ENCODE peak calls at places on chromosomes 5 and 9, in six cellular contexts. T is brain microvascular endothelial cell, I is epithelial cell of esophagus, G is ovary, A is DND-41, V is psoas muscle. X is an unnamed sample.

GRCh38 chr5:136157514-136157913 is 24.9 kb downstream of the SMAD5 start:
- DNase-seq in I (no peak), A (no peak), T (no peak), V (no peak), G (no peak), X (no peak)

GRCh38 chr9:35481347-35481975 is 8.4 kb upstream of the RUSC2 start:
- DNase-seq in G (no peak), I (peak), V (peak), T (peak), A (peak), X (peak)

GRCh38 chr5:169417676-169418075 is 116.7 kb upstream of the SLIT3 start:
- DNase-seq in I (no peak), G (no peak), T (no peak), A (no peak), V (no peak), X (no peak)

GRCh38 chr9:135174981-135175380 is 87.5 kb downstream of the OLFM1 start:
- DNase-seq in T (no peak), A (no peak), V (no peak), G (no peak), I (no peak), X (no peak)

GRCh38 chr5:172049226-172049796 is 42.9 kb upstream of the FBXW11 start:
- DNase-seq in A (no peak), T (no peak), G (no peak), V (no peak), I (no peak), X (no peak)

GRCh38 chr9:98796364-98797101 is at the start of gene ANKS6:
- DNase-seq in G (peak), I (peak), A (peak), V (peak), T (peak), X (peak)

GRCh38 chr5:15808577-15808976 is 308.6 kb downstream of the FBXL7 start:
- DNase-seq in V (no peak), A (no peak), T (no peak), G (no peak), I (no peak), X (no peak)

GRCh38 chr9:14103115-14103514 is 210.8 kb downstream of the NFIB start:
- DNase-seq in A (no peak), I (no peak), V (no peak), G (no peak), T (no peak), X (no peak)

GRCh38 chr9:83270116-83270515 is 207.2 kb upstream of the RASEF start:
- DNase-seq in T (no peak), G (no peak), V (no peak), A (no peak), I (no peak), X (no peak)

GRCh38 chr5:78747703-78748359 is 99.3 kb upstream of the LHFPL2 start:
- DNase-seq in G (no peak), T (peak), A (no peak), V (no peak), I (no peak), X (no peak)

GRCh38 chr5:54658014-54658413 is 140.5 kb downstream of the SNX18 start:
- DNase-seq in G (no peak), T (peak), A (no peak), I (peak), V (no peak), X (no peak)

GRCh38 chr5:168852329-168852728 is 273.2 kb upstream of the PANK3 start:
- DNase-seq in G (no peak), A (peak), T (no peak), I (no peak), V (no peak), X (no peak)

GRCh38 chr9:135485385-135485784 is 5.8 kb downstream of the PPP1R26 start:
- DNase-seq in A (no peak), I (no peak), G (no peak), T (no peak), V (no peak), X (no peak)

GRCh38 chr5:132065951-132066701 is 5.7 kb downstream of the IL3 start:
- DNase-seq in G (no peak), T (no peak), I (no peak), A (no peak), V (no peak), X (no peak)

DNA sequence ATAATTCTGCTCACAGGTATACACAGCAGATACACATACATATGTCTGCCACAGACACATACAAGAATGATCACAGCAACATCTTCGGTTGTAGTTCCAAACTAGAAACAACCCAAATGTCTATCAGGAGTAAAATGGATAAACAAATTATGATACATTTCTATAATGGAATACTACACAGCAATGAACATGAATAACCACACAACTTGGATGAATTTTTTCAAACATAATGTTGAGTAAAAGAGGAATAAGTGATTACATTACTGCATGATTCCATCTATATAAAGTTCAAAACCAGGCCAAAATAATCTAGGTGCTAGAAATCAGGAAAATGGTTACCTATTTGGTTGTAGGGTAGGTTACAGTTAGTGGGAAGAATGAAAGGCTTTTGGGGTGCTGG is 4.6 kb upstream of the EGFLAM start:
- DNase-seq in I (no peak), G (no peak), V (no peak), T (no peak), A (no peak), X (no peak)
- H3K4me3 ChIP-seq in I (no peak), G (no peak), V (no peak), T (no peak), A (no peak), X (no peak)

DNA sequence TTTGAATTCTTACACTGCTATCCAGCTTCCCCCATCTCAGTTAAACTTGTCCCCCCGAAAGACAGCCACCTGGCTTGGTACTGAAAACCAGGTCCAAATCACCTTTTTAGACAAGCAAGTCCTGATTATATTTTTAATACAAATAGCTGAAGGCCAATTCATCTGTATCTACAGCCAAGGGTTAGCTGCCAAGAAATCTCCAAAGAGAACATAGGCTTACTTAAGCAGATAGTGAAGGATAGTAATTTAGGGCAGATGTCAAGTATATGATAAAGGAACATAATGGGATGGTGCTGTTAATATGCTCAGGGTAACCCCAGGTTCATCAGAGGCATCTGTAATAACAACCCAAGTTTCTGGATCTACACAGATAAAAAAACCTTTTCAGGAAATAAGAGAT is 133.0 kb downstream of the EBF1 start:
- DNase-seq in I (no peak), G (no peak), T (no peak), V (no peak), A (no peak), X (no peak)
- TF ChIP-seq CTCF in I (no peak), G (no peak), T (no peak), V (no peak), A (no peak), X (no peak)

DNA sequence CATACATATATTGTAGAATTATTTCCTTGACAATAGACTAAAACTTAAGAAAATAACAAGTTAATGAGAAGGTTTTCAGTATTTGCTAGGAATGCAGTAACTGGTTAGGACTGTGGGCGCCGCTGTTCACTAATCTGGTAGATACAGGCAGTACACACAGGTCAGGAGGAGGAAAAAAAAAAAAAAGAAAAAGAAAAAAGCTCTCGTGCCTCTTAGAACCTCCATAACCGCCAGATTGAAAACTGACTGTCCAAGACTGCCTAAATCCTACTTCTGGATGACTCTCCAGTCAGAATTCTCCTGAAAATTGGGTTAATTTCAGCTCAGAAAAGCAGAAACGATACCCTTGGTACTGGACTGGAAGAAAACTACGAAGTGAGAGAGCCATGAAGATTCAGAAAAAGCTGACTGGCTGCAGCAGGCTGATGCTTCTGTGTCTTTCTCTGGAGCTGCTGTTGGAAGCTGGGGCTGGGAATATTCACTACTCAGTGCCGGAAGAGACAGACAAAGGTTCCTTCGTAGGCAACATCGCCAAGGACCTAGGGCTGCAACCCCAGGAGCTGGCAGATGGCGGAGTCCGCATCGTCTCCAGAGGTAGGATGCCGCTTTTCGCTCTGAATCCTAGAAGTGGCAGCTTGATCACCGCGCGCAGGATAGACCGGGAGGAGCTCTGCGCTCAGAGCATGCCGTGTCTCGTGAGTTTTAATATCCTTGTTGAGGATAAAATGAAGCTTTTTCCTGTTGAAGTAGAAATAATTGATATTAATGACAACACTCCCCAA is at the start of gene PCDHGA1:
- DNase-seq in V (no peak), G (no peak), T (peak), I (peak), A (no peak), X (peak)
- H3K4me3 ChIP-seq in V (peak), G (no peak), T (peak), I (no peak), A (no peak), X (peak)

DNA sequence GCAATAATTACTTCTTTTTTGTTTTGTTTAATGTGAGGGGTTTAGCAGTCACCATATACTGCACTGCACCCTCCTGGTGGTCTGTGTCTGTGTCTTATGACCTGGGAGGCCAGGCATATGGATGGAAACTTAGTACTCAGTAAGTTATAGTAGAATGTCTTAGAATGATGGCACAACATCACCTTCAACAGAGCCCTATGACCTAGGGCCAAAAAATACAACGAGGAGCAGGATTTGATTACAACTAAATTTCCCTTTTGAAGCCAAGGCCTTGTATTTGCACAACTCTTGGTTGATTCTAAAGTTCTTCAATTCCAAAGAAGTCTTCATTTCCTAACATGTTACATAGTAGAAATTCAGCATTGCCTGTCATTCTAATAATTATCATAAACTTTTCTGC is 422.1 kb upstream of the PIK3R1 start:
- DNase-seq in I (no peak), G (no peak), V (no peak), T (no peak), A (no peak), X (no peak)
- TF ChIP-seq CTCF in I (no peak), G (no peak), V (no peak), T (no peak), A (peak), X (no peak)

GRCh38 chr9:19924090-19924489 is 135.3 kb upstream of the SLC24A2 start:
- DNase-seq in I (peak), T (no peak), V (no peak), G (no peak), A (no peak), X (no peak)

GRCh38 chr9:19931066-19931465 is 142.2 kb upstream of the SLC24A2 start:
- DNase-seq in A (no peak), T (no peak), I (no peak), V (no peak), G (no peak), X (no peak)

GRCh38 chr9:19922476-19923118 is 133.8 kb upstream of the SLC24A2 start:
- DNase-seq in G (peak), A (peak), T (peak), V (no peak), I (peak), X (no peak)

GRCh38 chr9:19926774-19927173 is 137.9 kb upstream of the SLC24A2 start:
- DNase-seq in I (no peak), G (no peak), A (no peak), T (no peak), V (no peak), X (no peak)

GRCh38 chr9:19925674-19926503 is 137.1 kb upstream of the SLC24A2 start:
- DNase-seq in V (peak), I (peak), A (peak), G (peak), T (peak), X (peak)
- H3K4me3 ChIP-seq in V (peak), I (peak), A (no peak), G (peak), T (peak), X (no peak)

DNA sequence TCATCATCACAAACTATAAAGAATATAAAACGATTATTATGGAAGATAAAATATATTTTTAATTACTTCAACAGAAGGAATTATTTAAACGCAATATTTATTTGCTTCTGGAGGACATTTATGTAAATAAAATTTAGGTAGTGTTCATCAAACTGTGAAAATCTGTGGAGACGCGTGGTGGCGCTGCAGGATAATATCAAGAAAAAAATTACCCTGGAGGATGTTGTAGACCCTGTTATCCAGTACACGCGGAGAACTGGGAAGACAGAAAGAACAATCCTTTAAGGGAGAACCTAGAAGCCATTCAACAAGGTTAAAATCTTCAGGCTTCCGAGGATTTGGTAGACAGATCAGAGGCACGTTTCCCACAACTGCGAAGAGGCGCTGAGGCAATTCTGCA is at the start of gene PCDHB12:
- DNase-seq in V (no peak), A (no peak), I (no peak), T (no peak), G (no peak), X (no peak)
- TF ChIP-seq CTCF in V (peak), A (peak), I (no peak), T (no peak), G (no peak), X (no peak)

GRCh38 chr5:140633081-140633471 is at the start of gene CD14:
- DNase-seq in T (peak), G (peak), V (peak), I (peak), A (no peak), X (no peak)

GRCh38 chr5:140630296-140630695 is 2.7 kb downstream of the CD14 start:
- DNase-seq in G (no peak), I (peak), V (no peak), T (peak), A (no peak), X (no peak)

GRCh38 chr5:140632366-140633080 is 452 bp downstream of the CD14 start:
- DNase-seq in A (no peak), T (peak), G (peak), I (peak), V (peak), X (peak)

GRCh38 chr5:140631831-140632365 is 1.1 kb downstream of the CD14 start:
- DNase-seq in V (peak), A (no peak), I (no peak), T (no peak), G (no peak), X (no peak)

GRCh38 chr5:140631063-140631462 is 1.9 kb downstream of the CD14 start:
- DNase-seq in I (no peak), T (no peak), G (no peak), A (no peak), V (no peak), X (no peak)
- H3K4me3 ChIP-seq in I (no peak), T (no peak), G (no peak), A (no peak), V (peak), X (no peak)

DNA sequence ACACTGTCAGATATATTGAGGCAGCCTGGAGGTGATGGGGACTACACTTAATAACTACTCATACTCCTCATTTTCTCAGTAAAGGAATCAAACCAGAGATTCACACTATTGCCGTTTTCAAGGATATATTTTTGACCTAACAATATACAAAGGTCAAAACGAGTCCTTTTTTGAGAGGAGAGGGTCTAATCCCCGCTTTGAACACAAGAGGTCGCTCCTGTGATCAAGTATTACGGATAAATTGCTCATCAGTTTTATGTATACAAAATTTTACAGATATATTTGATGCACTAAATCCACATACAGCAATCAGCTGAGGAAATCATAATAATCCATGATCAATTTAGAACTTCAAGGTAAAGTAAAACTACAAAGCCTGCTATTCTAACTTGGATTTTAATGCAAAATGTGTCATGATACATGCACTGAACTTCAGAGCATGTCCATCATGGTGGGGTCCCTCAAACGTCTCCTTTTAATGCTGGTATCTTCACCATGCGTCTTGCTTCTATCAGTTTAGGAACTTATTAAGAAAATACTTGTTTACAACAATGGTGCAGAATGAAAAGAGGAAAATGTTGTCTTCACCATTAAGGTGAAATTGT is 2.5 kb upstream of the ISL1 start:
- DNase-seq in T (peak), A (peak), I (peak), G (no peak), V (no peak), X (peak)
- TF ChIP-seq CTCF in T (peak), A (peak), I (peak), G (no peak), V (peak), X (peak)

X was measured in GM12865.